ENCODE peak calls at places on chromosomes 13 and 19, in seven cellular contexts. One of them, this sample, is unnamed. For H3K27me3, the result is how much of the 10 kb centered on the place peaks cover.

GRCh38 chr13:98648676-98649075 is 71.8 kb upstream of the STK24 start:
- DNase-seq in mesendoderm: no peak
- DNase-seq in H9: no peak
- DNase-seq in IMR-90: no peak
- DNase-seq in neuronal stem cell: no peak
- DNase-seq in H1: no peak
- DNase-seq in trophoblast cell: peak
- DNase-seq in this sample: no peak

GRCh38 chr13:26280822-26281221 is 26.9 kb downstream of the CDK8 start:
- DNase-seq in mesendoderm: peak
- DNase-seq in H9: no peak
- DNase-seq in IMR-90: no peak
- DNase-seq in neuronal stem cell: no peak
- DNase-seq in H1: no peak
- DNase-seq in trophoblast cell: peak
- DNase-seq in this sample: no peak

GRCh38 chr13:27638521-27638920 is 16.8 kb downstream of the POLR1D start:
- DNase-seq in mesendoderm: no peak
- DNase-seq in H9: no peak
- DNase-seq in IMR-90: peak
- DNase-seq in neuronal stem cell: no peak
- DNase-seq in H1: no peak
- DNase-seq in trophoblast cell: no peak
- DNase-seq in this sample: peak

GRCh38 chr13:113452942-113453901 is at the start of gene ADPRHL1:
- DNase-seq in mesendoderm: no peak
- DNase-seq in H9: no peak
- DNase-seq in IMR-90: no peak
- DNase-seq in neuronal stem cell: peak
- DNase-seq in H1: no peak
- DNase-seq in trophoblast cell: no peak
- DNase-seq in this sample: no peak

GRCh38 chr19:7665076-7665475 is 3.8 kb upstream of the RETN start:
- DNase-seq in mesendoderm: no peak
- DNase-seq in H9: no peak
- DNase-seq in IMR-90: peak
- DNase-seq in neuronal stem cell: no peak
- DNase-seq in H1: no peak
- DNase-seq in trophoblast cell: no peak
- DNase-seq in this sample: no peak

GRCh38 chr13:114110091-114110829 is 22.2 kb downstream of the RASA3 start:
- DNase-seq in mesendoderm: peak
- DNase-seq in H9: peak
- DNase-seq in IMR-90: no peak
- DNase-seq in neuronal stem cell: no peak
- DNase-seq in H1: no peak
- DNase-seq in trophoblast cell: no peak
- DNase-seq in this sample: peak

GRCh38 chr13:34620073-34620858 is 321.8 kb upstream of the NBEA start:
- DNase-seq in mesendoderm: no peak
- DNase-seq in H9: no peak
- DNase-seq in IMR-90: no peak
- DNase-seq in neuronal stem cell: no peak
- DNase-seq in H1: no peak
- DNase-seq in trophoblast cell: no peak
- DNase-seq in this sample: no peak

GRCh38 chr13:34817246-34817645 is 124.8 kb upstream of the NBEA start:
- DNase-seq in mesendoderm: no peak
- DNase-seq in H9: no peak
- DNase-seq in IMR-90: no peak
- DNase-seq in neuronal stem cell: no peak
- DNase-seq in H1: no peak
- DNase-seq in trophoblast cell: peak
- DNase-seq in this sample: no peak

GRCh38 chr13:81320516-81320915 is 979.6 kb upstream of the SPRY2 start:
- DNase-seq in mesendoderm: no peak
- DNase-seq in H9: no peak
- DNase-seq in IMR-90: no peak
- DNase-seq in neuronal stem cell: no peak
- DNase-seq in H1: no peak
- DNase-seq in trophoblast cell: no peak
- DNase-seq in this sample: no peak

GRCh38 chr13:113863511-113864302 is at the start of gene GAS6:
- DNase-seq in mesendoderm: peak
- DNase-seq in H9: peak
- DNase-seq in IMR-90: no peak
- DNase-seq in neuronal stem cell: peak
- DNase-seq in H1: peak
- DNase-seq in trophoblast cell: peak
- DNase-seq in this sample: peak

GRCh38 chr19:46606681-46607440 is 5.7 kb downstream of the CALM3 start:
- DNase-seq in mesendoderm: no peak
- DNase-seq in H9: no peak
- DNase-seq in IMR-90: no peak
- DNase-seq in neuronal stem cell: no peak
- DNase-seq in H1: no peak
- DNase-seq in trophoblast cell: no peak
- DNase-seq in this sample: no peak

GRCh38 chr19:58429745-58430144 is 10.2 kb downstream of the ZNF132 start:
- DNase-seq in mesendoderm: no peak
- DNase-seq in H9: no peak
- DNase-seq in IMR-90: peak
- DNase-seq in neuronal stem cell: no peak
- DNase-seq in H1: no peak
- DNase-seq in trophoblast cell: no peak
- DNase-seq in this sample: no peak

GRCh38 chr19:57620673-57621348 is 6.8 kb downstream of the ZNF134 start:
- DNase-seq in mesendoderm: peak
- DNase-seq in H9: no peak
- DNase-seq in IMR-90: peak
- DNase-seq in neuronal stem cell: no peak
- DNase-seq in H1: no peak
- DNase-seq in trophoblast cell: no peak
- DNase-seq in this sample: no peak

GRCh38 chr13:112481458-112481857 is 105.3 kb downstream of the SPACA7 start:
- DNase-seq in mesendoderm: no peak
- DNase-seq in H9: no peak
- DNase-seq in IMR-90: no peak
- DNase-seq in neuronal stem cell: no peak
- DNase-seq in H1: no peak
- DNase-seq in trophoblast cell: no peak
- DNase-seq in this sample: no peak

GRCh38 chr13:99859178-99860177 is 112.1 kb downstream of the ZIC5 start:
- DNase-seq in mesendoderm: no peak
- DNase-seq in H9: no peak
- DNase-seq in IMR-90: no peak
- DNase-seq in neuronal stem cell: no peak
- DNase-seq in H1: no peak
- DNase-seq in trophoblast cell: no peak
- DNase-seq in this sample: no peak

GRCh38 chr13:44578064-44578394 is 1.9 kb upstream of the TSC22D1 start:
- DNase-seq in mesendoderm: peak
- DNase-seq in H9: no peak
- DNase-seq in IMR-90: no peak
- DNase-seq in neuronal stem cell: no peak
- DNase-seq in H1: no peak
- DNase-seq in trophoblast cell: no peak
- DNase-seq in this sample: no peak

GRCh38 chr13:113598081-113598410 is 13.5 kb downstream of the TFDP1 start:
- DNase-seq in mesendoderm: no peak
- DNase-seq in H9: peak
- DNase-seq in IMR-90: no peak
- DNase-seq in neuronal stem cell: no peak
- DNase-seq in H1: no peak
- DNase-seq in trophoblast cell: no peak
- DNase-seq in this sample: no peak

GRCh38 chr13:27372896-27373295 is 51.5 kb upstream of the GTF3A start:
- DNase-seq in mesendoderm: no peak
- DNase-seq in H9: no peak
- DNase-seq in IMR-90: peak
- DNase-seq in neuronal stem cell: no peak
- DNase-seq in H1: no peak
- DNase-seq in trophoblast cell: no peak
- DNase-seq in this sample: peak

DNA sequence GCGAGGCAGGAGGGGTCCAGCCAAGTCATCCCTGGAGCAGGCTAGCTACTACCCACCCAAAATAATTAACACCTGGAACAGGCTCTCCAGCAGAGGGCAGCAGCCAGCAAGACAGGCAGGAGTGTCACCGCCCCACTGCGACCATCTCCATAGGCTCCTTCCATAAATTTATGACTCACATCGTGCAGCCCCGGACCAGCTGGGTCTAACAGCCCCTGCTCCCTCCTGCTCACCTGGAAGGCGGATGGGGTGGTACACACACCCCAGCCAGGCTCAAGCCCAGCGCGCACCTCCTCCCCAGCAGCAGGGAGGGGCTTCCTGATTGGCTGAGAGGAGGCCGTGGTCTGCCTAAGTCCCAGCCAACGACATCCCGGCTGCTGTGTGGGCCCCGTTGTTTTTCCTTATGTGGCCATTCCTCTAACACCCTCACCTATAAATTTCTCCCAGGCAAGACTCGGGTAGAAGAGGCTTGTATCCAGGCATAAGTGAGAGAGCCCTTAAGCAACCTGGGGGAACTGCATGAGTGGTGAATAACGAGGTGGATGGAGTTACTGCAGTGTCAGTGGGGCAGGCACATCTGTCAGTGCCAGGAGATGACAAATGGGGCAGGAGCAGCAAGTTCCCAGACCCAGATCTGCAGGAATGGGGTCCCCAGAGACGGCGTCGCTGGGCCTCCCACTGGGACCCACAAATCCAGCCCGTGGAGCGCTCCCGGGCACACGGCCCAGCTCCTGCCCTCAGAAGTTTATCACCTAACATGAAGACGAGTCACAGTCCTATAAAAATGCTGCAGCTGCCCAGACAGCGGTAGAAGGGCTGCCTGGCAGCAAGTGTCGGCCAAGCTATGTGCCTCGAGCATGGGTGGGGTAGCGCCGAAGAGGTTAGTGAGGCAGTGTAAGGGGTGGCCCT is 43.1 kb downstream of the CEBPG start:
- DNase-seq in mesendoderm: peak
- DNase-seq in H9: peak
- DNase-seq in IMR-90: peak
- DNase-seq in neuronal stem cell: peak
- DNase-seq in H1: peak
- DNase-seq in trophoblast cell: peak
- DNase-seq in this sample: peak
- H3K4ac ChIP-seq in mesendoderm: no peak
- H3K4ac ChIP-seq in H9: no peak
- H3K4ac ChIP-seq in IMR-90: no peak
- H3K4ac ChIP-seq in neuronal stem cell: no peak
- H3K4ac ChIP-seq in H1: no peak
- H3K4ac ChIP-seq in trophoblast cell: no peak
- H3K4ac ChIP-seq in this sample: no peak

GRCh38 chr13:32840113-32840512 is 176.1 kb upstream of the KL start:
- DNase-seq in mesendoderm: no peak
- DNase-seq in H9: no peak
- DNase-seq in IMR-90: no peak
- DNase-seq in neuronal stem cell: no peak
- DNase-seq in H1: peak
- DNase-seq in trophoblast cell: no peak
- DNase-seq in this sample: no peak
- H3K27me3 ChIP-seq in mesendoderm: under half
- H3K27me3 ChIP-seq in H9: under half
- H3K27me3 ChIP-seq in IMR-90: under half
- H3K27me3 ChIP-seq in neuronal stem cell: under half
- H3K27me3 ChIP-seq in H1: under half
- H3K27me3 ChIP-seq in trophoblast cell: under half
- H3K27me3 ChIP-seq in this sample: under half

GRCh38 chr19:16263115-16263839 is 61.3 kb upstream of the KLF2 start:
- DNase-seq in mesendoderm: no peak
- DNase-seq in H9: no peak
- DNase-seq in IMR-90: no peak
- DNase-seq in neuronal stem cell: no peak
- DNase-seq in H1: no peak
- DNase-seq in trophoblast cell: no peak
- DNase-seq in this sample: no peak
- H3K4ac ChIP-seq in mesendoderm: no peak
- H3K4ac ChIP-seq in H9: no peak
- H3K4ac ChIP-seq in IMR-90: no peak
- H3K4ac ChIP-seq in neuronal stem cell: no peak
- H3K4ac ChIP-seq in H1: no peak
- H3K4ac ChIP-seq in trophoblast cell: no peak
- H3K4ac ChIP-seq in this sample: no peak

GRCh38 chr19:15104003-15104402 is 3.2 kb upstream of the SYDE1 start:
- DNase-seq in mesendoderm: no peak
- DNase-seq in H9: no peak
- DNase-seq in IMR-90: no peak
- DNase-seq in neuronal stem cell: no peak
- DNase-seq in H1: no peak
- DNase-seq in trophoblast cell: no peak
- DNase-seq in this sample: no peak

GRCh38 chr19:15108145-15108844 is 1.1 kb downstream of the SYDE1 start:
- DNase-seq in mesendoderm: peak
- DNase-seq in H9: no peak
- DNase-seq in IMR-90: no peak
- DNase-seq in neuronal stem cell: no peak
- DNase-seq in H1: no peak
- DNase-seq in trophoblast cell: peak
- DNase-seq in this sample: peak

GRCh38 chr19:15104411-15104810 is 2.8 kb upstream of the SYDE1 start:
- DNase-seq in mesendoderm: no peak
- DNase-seq in H9: no peak
- DNase-seq in IMR-90: no peak
- DNase-seq in neuronal stem cell: no peak
- DNase-seq in H1: no peak
- DNase-seq in trophoblast cell: no peak
- DNase-seq in this sample: no peak

GRCh38 chr19:15107056-15108010 is at the start of gene SYDE1:
- DNase-seq in mesendoderm: peak
- DNase-seq in H9: peak
- DNase-seq in IMR-90: peak
- DNase-seq in neuronal stem cell: peak
- DNase-seq in H1: peak
- DNase-seq in trophoblast cell: peak
- DNase-seq in this sample: peak

GRCh38 chr19:15105044-15105443 is 2.2 kb upstream of the SYDE1 start:
- DNase-seq in mesendoderm: no peak
- DNase-seq in H9: no peak
- DNase-seq in IMR-90: no peak
- DNase-seq in neuronal stem cell: no peak
- DNase-seq in H1: no peak
- DNase-seq in trophoblast cell: peak
- DNase-seq in this sample: no peak
- H3K27me3 ChIP-seq in mesendoderm: under half
- H3K27me3 ChIP-seq in H9: under half
- H3K27me3 ChIP-seq in IMR-90: under half
- H3K27me3 ChIP-seq in neuronal stem cell: under half
- H3K27me3 ChIP-seq in H1: under half
- H3K27me3 ChIP-seq in trophoblast cell: under half
- H3K27me3 ChIP-seq in this sample: under half